ENCODE peak calls at places on chromosomes 5 and 9, in ten cellular contexts. One of them, this sample, is unnamed. For H3K9me3, the result is how much of the 10 kb centered on the place peaks cover.

GRCh38 chr5:171092194-171092593 is 216.9 kb upstream of the TLX3 start:
- DNase-seq in BE2C: no peak
- DNase-seq in SJSA1: no peak
- DNase-seq in naive thymus-derived CD4-positive, alpha-beta T cell: no peak
- DNase-seq in mesenchymal stem cell: peak
- DNase-seq in A673: no peak
- DNase-seq in A549: peak
- DNase-seq in CD4-positive, alpha-beta T cell: no peak
- DNase-seq in pancreas: no peak
- DNase-seq in H9: no peak
- DNase-seq in this sample: no peak

GRCh38 chr9:117315236-117315635 is 99.6 kb downstream of the ASTN2 start:
- DNase-seq in BE2C: no peak
- DNase-seq in SJSA1: no peak
- DNase-seq in naive thymus-derived CD4-positive, alpha-beta T cell: no peak
- DNase-seq in mesenchymal stem cell: no peak
- DNase-seq in A673: no peak
- DNase-seq in A549: no peak
- DNase-seq in CD4-positive, alpha-beta T cell: no peak
- DNase-seq in pancreas: peak
- DNase-seq in H9: no peak
- DNase-seq in this sample: no peak

GRCh38 chr5:15798006-15798405 is 298.0 kb downstream of the FBXL7 start:
- DNase-seq in BE2C: no peak
- DNase-seq in SJSA1: no peak
- DNase-seq in naive thymus-derived CD4-positive, alpha-beta T cell: no peak
- DNase-seq in mesenchymal stem cell: no peak
- DNase-seq in A673: no peak
- DNase-seq in A549: no peak
- DNase-seq in CD4-positive, alpha-beta T cell: no peak
- DNase-seq in pancreas: no peak
- DNase-seq in H9: no peak
- DNase-seq in this sample: no peak

GRCh38 chr5:10607666-10608442 is 44.0 kb downstream of the ANKRD33B start:
- DNase-seq in BE2C: no peak
- DNase-seq in SJSA1: no peak
- DNase-seq in naive thymus-derived CD4-positive, alpha-beta T cell: no peak
- DNase-seq in mesenchymal stem cell: peak
- DNase-seq in A673: no peak
- DNase-seq in A549: peak
- DNase-seq in CD4-positive, alpha-beta T cell: no peak
- DNase-seq in pancreas: peak
- DNase-seq in H9: no peak
- DNase-seq in this sample: no peak

GRCh38 chr9:136981588-136982231 is 1.1 kb upstream of the LCNL1 start:
- DNase-seq in BE2C: peak
- DNase-seq in SJSA1: peak
- DNase-seq in naive thymus-derived CD4-positive, alpha-beta T cell: no peak
- DNase-seq in mesenchymal stem cell: no peak
- DNase-seq in A673: peak
- DNase-seq in A549: no peak
- DNase-seq in CD4-positive, alpha-beta T cell: no peak
- DNase-seq in pancreas: no peak
- DNase-seq in H9: no peak
- DNase-seq in this sample: no peak

GRCh38 chr5:143650296-143650695 is 161.7 kb upstream of the HMHB1 start:
- DNase-seq in BE2C: no peak
- DNase-seq in SJSA1: no peak
- DNase-seq in naive thymus-derived CD4-positive, alpha-beta T cell: no peak
- DNase-seq in mesenchymal stem cell: no peak
- DNase-seq in A673: no peak
- DNase-seq in A549: no peak
- DNase-seq in CD4-positive, alpha-beta T cell: no peak
- DNase-seq in pancreas: no peak
- DNase-seq in H9: no peak
- DNase-seq in this sample: no peak

GRCh38 chr5:138336952-138337684 is 948 bp upstream of the FAM53C start:
- DNase-seq in BE2C: no peak
- DNase-seq in SJSA1: no peak
- DNase-seq in naive thymus-derived CD4-positive, alpha-beta T cell: no peak
- DNase-seq in mesenchymal stem cell: peak
- DNase-seq in A673: no peak
- DNase-seq in A549: peak
- DNase-seq in CD4-positive, alpha-beta T cell: no peak
- DNase-seq in pancreas: peak
- DNase-seq in H9: no peak
- DNase-seq in this sample: peak

GRCh38 chr9:37953775-37954437 is 50.0 kb upstream of the SLC25A51 start:
- DNase-seq in BE2C: no peak
- DNase-seq in SJSA1: peak
- DNase-seq in naive thymus-derived CD4-positive, alpha-beta T cell: no peak
- DNase-seq in mesenchymal stem cell: peak
- DNase-seq in A673: peak
- DNase-seq in A549: peak
- DNase-seq in CD4-positive, alpha-beta T cell: no peak
- DNase-seq in pancreas: no peak
- DNase-seq in H9: no peak
- DNase-seq in this sample: no peak

GRCh38 chr5:159444441-159445082 is 114.3 kb upstream of the IL12B start:
- DNase-seq in BE2C: no peak
- DNase-seq in SJSA1: no peak
- DNase-seq in naive thymus-derived CD4-positive, alpha-beta T cell: peak
- DNase-seq in mesenchymal stem cell: peak
- DNase-seq in A673: peak
- DNase-seq in A549: peak
- DNase-seq in CD4-positive, alpha-beta T cell: no peak
- DNase-seq in pancreas: no peak
- DNase-seq in H9: peak
- DNase-seq in this sample: no peak

GRCh38 chr5:122790354-122791123 is 15.7 kb downstream of the SNX2 start:
- DNase-seq in BE2C: no peak
- DNase-seq in SJSA1: no peak
- DNase-seq in naive thymus-derived CD4-positive, alpha-beta T cell: no peak
- DNase-seq in mesenchymal stem cell: no peak
- DNase-seq in A673: no peak
- DNase-seq in A549: no peak
- DNase-seq in CD4-positive, alpha-beta T cell: no peak
- DNase-seq in pancreas: no peak
- DNase-seq in H9: no peak
- DNase-seq in this sample: no peak

GRCh38 chr5:122785294-122785693 is 10.4 kb downstream of the SNX2 start:
- DNase-seq in BE2C: no peak
- DNase-seq in SJSA1: no peak
- DNase-seq in naive thymus-derived CD4-positive, alpha-beta T cell: no peak
- DNase-seq in mesenchymal stem cell: no peak
- DNase-seq in A673: no peak
- DNase-seq in A549: no peak
- DNase-seq in CD4-positive, alpha-beta T cell: no peak
- DNase-seq in pancreas: no peak
- DNase-seq in H9: no peak
- DNase-seq in this sample: no peak

GRCh38 chr5:122789461-122790171 is 14.7 kb downstream of the SNX2 start:
- DNase-seq in BE2C: no peak
- DNase-seq in SJSA1: no peak
- DNase-seq in naive thymus-derived CD4-positive, alpha-beta T cell: no peak
- DNase-seq in mesenchymal stem cell: no peak
- DNase-seq in A673: no peak
- DNase-seq in A549: no peak
- DNase-seq in CD4-positive, alpha-beta T cell: no peak
- DNase-seq in pancreas: no peak
- DNase-seq in H9: no peak
- DNase-seq in this sample: no peak

GRCh38 chr5:122788996-122789395 is 14.1 kb downstream of the SNX2 start:
- DNase-seq in BE2C: no peak
- DNase-seq in SJSA1: no peak
- DNase-seq in naive thymus-derived CD4-positive, alpha-beta T cell: no peak
- DNase-seq in mesenchymal stem cell: no peak
- DNase-seq in A673: no peak
- DNase-seq in A549: no peak
- DNase-seq in CD4-positive, alpha-beta T cell: no peak
- DNase-seq in pancreas: no peak
- DNase-seq in H9: no peak
- DNase-seq in this sample: no peak

DNA sequence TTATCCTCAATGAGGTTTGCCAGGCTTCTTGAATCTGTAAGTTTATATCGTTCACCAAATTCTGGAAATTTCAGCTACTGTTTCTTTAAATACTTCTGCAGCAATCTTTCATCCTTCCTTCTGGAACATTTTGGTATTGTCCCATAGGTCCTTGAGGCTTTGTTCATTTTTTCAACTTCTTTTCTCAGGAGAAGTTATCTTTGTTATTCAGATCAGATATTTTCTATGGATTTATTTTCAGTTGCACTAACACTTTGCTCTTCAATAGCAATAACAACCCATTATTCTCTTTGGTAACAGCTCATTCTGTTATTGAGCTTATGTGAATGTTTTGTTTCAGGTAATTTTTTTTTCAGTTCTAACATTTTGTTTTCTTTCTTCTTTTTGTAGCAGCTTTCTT is 13.5 kb downstream of the SNX2 start:
- DNase-seq in BE2C: no peak
- DNase-seq in SJSA1: no peak
- DNase-seq in naive thymus-derived CD4-positive, alpha-beta T cell: no peak
- DNase-seq in mesenchymal stem cell: no peak
- DNase-seq in A673: no peak
- DNase-seq in A549: no peak
- DNase-seq in CD4-positive, alpha-beta T cell: no peak
- DNase-seq in pancreas: no peak
- DNase-seq in H9: no peak
- DNase-seq in this sample: no peak
- H3K9me3 ChIP-seq in BE2C: under half
- H3K9me3 ChIP-seq in SJSA1: under half
- H3K9me3 ChIP-seq in naive thymus-derived CD4-positive, alpha-beta T cell: under half
- H3K9me3 ChIP-seq in mesenchymal stem cell: under half
- H3K9me3 ChIP-seq in A673: under half
- H3K9me3 ChIP-seq in A549: under half
- H3K9me3 ChIP-seq in CD4-positive, alpha-beta T cell: under half
- H3K9me3 ChIP-seq in pancreas: under half
- H3K9me3 ChIP-seq in H9: under half
- H3K9me3 ChIP-seq in this sample: under half

GRCh38 chr5:153938131-153938842 is 100.4 kb downstream of the FAM114A2 start:
- DNase-seq in BE2C: no peak
- DNase-seq in SJSA1: no peak
- DNase-seq in naive thymus-derived CD4-positive, alpha-beta T cell: no peak
- DNase-seq in mesenchymal stem cell: no peak
- DNase-seq in A673: no peak
- DNase-seq in A549: no peak
- DNase-seq in CD4-positive, alpha-beta T cell: no peak
- DNase-seq in pancreas: no peak
- DNase-seq in H9: no peak
- DNase-seq in this sample: no peak
- H3K9me3 ChIP-seq in BE2C: under half
- H3K9me3 ChIP-seq in SJSA1: under half
- H3K9me3 ChIP-seq in naive thymus-derived CD4-positive, alpha-beta T cell: under half
- H3K9me3 ChIP-seq in mesenchymal stem cell: half or more
- H3K9me3 ChIP-seq in A673: under half
- H3K9me3 ChIP-seq in A549: under half
- H3K9me3 ChIP-seq in CD4-positive, alpha-beta T cell: under half
- H3K9me3 ChIP-seq in pancreas: under half
- H3K9me3 ChIP-seq in H9: under half
- H3K9me3 ChIP-seq in this sample: under half

GRCh38 chr9:95923794-95924193 is 48.3 kb downstream of the ERCC6L2 start:
- DNase-seq in BE2C: no peak
- DNase-seq in SJSA1: no peak
- DNase-seq in naive thymus-derived CD4-positive, alpha-beta T cell: no peak
- DNase-seq in mesenchymal stem cell: no peak
- DNase-seq in A673: no peak
- DNase-seq in A549: peak
- DNase-seq in CD4-positive, alpha-beta T cell: no peak
- DNase-seq in pancreas: no peak
- DNase-seq in H9: no peak
- DNase-seq in this sample: no peak
- H3K9me3 ChIP-seq in BE2C: under half
- H3K9me3 ChIP-seq in SJSA1: under half
- H3K9me3 ChIP-seq in naive thymus-derived CD4-positive, alpha-beta T cell: under half
- H3K9me3 ChIP-seq in mesenchymal stem cell: under half
- H3K9me3 ChIP-seq in A673: under half
- H3K9me3 ChIP-seq in A549: under half
- H3K9me3 ChIP-seq in CD4-positive, alpha-beta T cell: under half
- H3K9me3 ChIP-seq in pancreas: under half
- H3K9me3 ChIP-seq in H9: under half
- H3K9me3 ChIP-seq in this sample: under half

DNA sequence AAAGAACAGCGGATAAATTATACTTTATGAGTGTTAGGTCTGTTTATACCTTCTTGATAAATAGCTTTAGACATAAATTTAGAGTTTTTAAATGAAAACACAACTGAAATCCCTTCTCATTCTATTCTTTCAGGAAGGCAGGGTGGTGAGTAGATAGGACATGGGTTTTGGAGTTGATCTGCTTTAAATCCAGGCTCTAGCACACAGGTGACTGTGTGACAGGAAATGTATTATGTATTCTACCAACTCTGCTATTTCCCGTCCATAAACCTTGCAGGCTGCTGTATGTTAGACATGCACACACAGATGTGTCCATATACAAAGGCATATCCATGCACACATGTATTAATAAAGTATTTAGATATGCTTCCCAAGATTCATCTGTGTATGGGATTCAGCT is 19.3 kb upstream of the CARTPT start:
- DNase-seq in BE2C: no peak
- DNase-seq in SJSA1: no peak
- DNase-seq in naive thymus-derived CD4-positive, alpha-beta T cell: no peak
- DNase-seq in mesenchymal stem cell: no peak
- DNase-seq in A673: no peak
- DNase-seq in A549: no peak
- DNase-seq in CD4-positive, alpha-beta T cell: no peak
- DNase-seq in pancreas: no peak
- DNase-seq in H9: no peak
- DNase-seq in this sample: no peak
- H3K9me3 ChIP-seq in BE2C: under half
- H3K9me3 ChIP-seq in SJSA1: under half
- H3K9me3 ChIP-seq in naive thymus-derived CD4-positive, alpha-beta T cell: under half
- H3K9me3 ChIP-seq in mesenchymal stem cell: under half
- H3K9me3 ChIP-seq in A673: under half
- H3K9me3 ChIP-seq in A549: under half
- H3K9me3 ChIP-seq in CD4-positive, alpha-beta T cell: under half
- H3K9me3 ChIP-seq in pancreas: under half
- H3K9me3 ChIP-seq in H9: under half
- H3K9me3 ChIP-seq in this sample: under half